ENCODE peak calls at places on chromosomes 6 and 20, in five cellular contexts. T, C, M, Z and P are unnamed samples.

GRCh38 chr6:127435717-127436220 is 23.4 kb downstream of the KIAA0408 start:
- DNase-seq in Z (no peak), M (no peak), C (no peak), T (no peak), P (no peak)

GRCh38 chr6:37160922-37161778 is 8.8 kb upstream of the PIM1 start:
- DNase-seq in M (peak), C (no peak), T (no peak), Z (peak), P (peak)

GRCh38 chr20:58694241-58695083 is 1.9 kb downstream of the NPEPL1 start:
- DNase-seq in Z (no peak), M (no peak), C (no peak), T (no peak), P (no peak)

GRCh38 chr6:106397441-106397840 is 36.9 kb downstream of the CRYBG1 start:
- DNase-seq in C (no peak), Z (no peak), M (no peak), T (no peak), P (no peak)

GRCh38 chr6:20569000-20569610 is 34.8 kb downstream of the CDKAL1 start:
- DNase-seq in M (no peak), Z (no peak), C (no peak), T (no peak), P (peak)

GRCh38 chr6:157054531-157054979 is 268.8 kb downstream of the TMEM242 start:
- DNase-seq in M (peak), T (no peak), Z (no peak), C (no peak), P (no peak)

GRCh38 chr6:160859822-160860221 is 131.7 kb upstream of the MAP3K4 start:
- DNase-seq in Z (no peak), C (no peak), T (no peak), M (no peak), P (no peak)

GRCh38 chr6:788058-788457 is 95.1 kb upstream of the EXOC2 start:
- DNase-seq in T (no peak), C (no peak), Z (no peak), M (no peak), P (no peak)

GRCh38 chr20:17042122-17042521 is 184.7 kb upstream of the PCSK2 start:
- DNase-seq in C (no peak), T (no peak), M (no peak), Z (no peak), P (no peak)

GRCh38 chr6:36848658-36849441 is 9.6 kb upstream of the CPNE5 start:
- DNase-seq in M (no peak), C (peak), T (no peak), Z (no peak), P (no peak)

GRCh38 chr20:1888796-1889463 is 6.3 kb upstream of the SIRPA start:
- DNase-seq in T (no peak), C (no peak), Z (no peak), M (peak), P (peak)

GRCh38 chr6:147508871-147509608 is 550 bp downstream of the SAMD5 start:
- DNase-seq in Z (no peak), T (no peak), M (no peak), C (peak), P (no peak)